ENCODE peak calls at places on chromosomes 7 and 10, in seven cellular contexts. W is Calu3; F is GM03348; R is RKO; T is activated T-cell treated with anti-CD3 and anti-CD28 coated beads, Interleukin-2, amount 50 U/mL, for 4 hours; M is sigmoid colon; X is GM13976. V is an unnamed sample.
A peak's percentile ranks its signal among the peaks of the same experiment; 100 is the strongest.

GRCh38 chr10:62046522-62047239 is 145.2 kb downstream of the ARID5B start:
- DNase-seq in W (no peak), F (no peak), M (peak; percentile 77), X (no peak), R (no peak), T (no peak), V (peak; percentile 61)

GRCh38 chr10:94725871-94726270 is 36.6 kb upstream of the CYP2C19 start:
- DNase-seq in T (no peak), M (no peak), R (peak; percentile 21), W (no peak), F (no peak), X (no peak), V (no peak)

GRCh38 chr10:101244321-101245050 is 15.2 kb upstream of the LBX1 start:
- DNase-seq in R (no peak), F (peak; percentile 82), T (no peak), W (no peak), X (no peak), M (no peak), V (no peak)

GRCh38 chr10:7218974-7219373 is 191.9 kb downstream of the SFMBT2 start:
- DNase-seq in W (no peak), X (no peak), F (no peak), T (no peak), R (peak; percentile 45), M (no peak), V (no peak)

GRCh38 chr7:20284398-20285143 is 46.1 kb upstream of the ITGB8 start:
- DNase-seq in W (no peak), X (no peak), R (no peak), M (no peak), T (no peak), F (no peak), V (no peak)

GRCh38 chr10:97882142-97883091 is 32.8 kb downstream of the GOLGA7B start:
- DNase-seq in W (peak; percentile 89), R (peak; percentile 40), X (no peak), M (no peak), T (no peak), F (peak; percentile 88), V (no peak)

GRCh38 chr7:107528461-107528860 is 35.3 kb downstream of the COG5 start:
- DNase-seq in R (peak; percentile 23), F (peak; percentile 65), X (no peak), M (no peak), W (no peak), T (no peak), V (no peak)

GRCh38 chr7:31986878-31987518 is 83.2 kb downstream of the PDE1C start:
- DNase-seq in X (no peak), F (no peak), T (no peak), M (no peak), W (no peak), R (no peak), V (no peak)

GRCh38 chr10:5492322-5492855 is 7.0 kb downstream of the CALML5 start:
- DNase-seq in X (no peak), W (no peak), R (no peak), M (peak; percentile 58), F (no peak), T (no peak), V (no peak)

GRCh38 chr7:47485640-47486435 is 96.1 kb downstream of the TNS3 start:
- DNase-seq in X (no peak), W (peak; percentile 75), F (no peak), M (no peak), R (no peak), T (no peak), V (no peak)

GRCh38 chr7:94190599-94191061 is 186.5 kb upstream of the BET1 start:
- DNase-seq in F (peak; percentile 52), M (no peak), T (no peak), R (peak; percentile 40), X (no peak), W (peak; percentile 16), V (no peak)

GRCh38 chr7:133614251-133614650 is 361.4 kb downstream of the EXOC4 start:
- DNase-seq in R (no peak), F (no peak), X (no peak), M (no peak), T (no peak), W (no peak), V (no peak)